ENCODE peak calls at places on chromosomes 13 and 19, in four cellular contexts. T, K, G and V are unnamed samples.

GRCh38 chr19:3136684-3137055 is 837 bp downstream of the GNA15 start:
- DNase-seq in K (no peak), G (no peak), T (no peak), V (no peak)

GRCh38 chr13:53783466-53783865 is 754.9 kb downstream of the OLFM4 start:
- DNase-seq in K (no peak), G (no peak), T (no peak), V (no peak)

GRCh38 chr19:7917292-7918061 is 2.7 kb upstream of the SNAPC2 start:
- DNase-seq in K (no peak), G (no peak), T (no peak), V (peak)

GRCh38 chr13:45393941-45394570 is 24.1 kb downstream of the SLC25A30 start:
- DNase-seq in K (no peak), G (no peak), T (peak), V (peak)

GRCh38 chr13:33280550-33280905 is 5.0 kb downstream of the STARD13 start:
- DNase-seq in G (no peak), K (no peak), T (no peak), V (no peak)

GRCh38 chr13:51270606-51271005 is 48.4 kb downstream of the FAM124A start:
- DNase-seq in K (no peak), T (no peak), G (no peak), V (no peak)

GRCh38 chr19:33578697-33579096 is 43.1 kb upstream of the CHST8 start:
- DNase-seq in T (no peak), K (no peak), G (no peak), V (no peak)

GRCh38 chr19:46659151-46660007 is 1.6 kb downstream of the DACT3 start:
- DNase-seq in G (no peak), T (no peak), K (peak), V (no peak)

GRCh38 chr19:10748924-10749434 is 31.1 kb downstream of the DNM2 start:
- DNase-seq in G (no peak), T (no peak), K (peak), V (peak)

GRCh38 chr19:2477732-2478191 is 1.8 kb downstream of the GADD45B start:
- DNase-seq in G (no peak), T (no peak), K (peak), V (peak)

GRCh38 chr13:101049166-101049850 is 367.0 kb downstream of the NALCN start:
- DNase-seq in G (no peak), K (no peak), T (no peak), V (no peak)

GRCh38 chr19:17755977-17756670 is 4.8 kb downstream of the FCHO1 start:
- DNase-seq in G (no peak), T (peak), K (peak), V (no peak)

GRCh38 chr13:106052200-106052767 is 483.2 kb downstream of the EFNB2 start:
- DNase-seq in G (no peak), K (no peak), T (no peak), V (no peak)

GRCh38 chr19:1266116-1266817 is 2.9 kb upstream of the CIRBP start:
- DNase-seq in T (peak), K (peak), G (no peak), V (peak)

GRCh38 chr19:7500811-7501450 is 12.1 kb upstream of the PEX11G start:
- DNase-seq in G (no peak), K (peak), T (peak), V (no peak)

GRCh38 chr13:74575729-74576125 is 441.5 kb upstream of the KLF12 start:
- DNase-seq in T (peak), G (no peak), K (peak), V (peak)

GRCh38 chr19:51272183-51272817 is 21.4 kb downstream of the SIGLECL1 start:
- DNase-seq in K (no peak), G (no peak), T (no peak), V (no peak)

GRCh38 chr19:55616395-55616875 is 7.9 kb downstream of the ZNF784 start:
- DNase-seq in T (no peak), G (no peak), K (no peak), V (no peak)

GRCh38 chr19:15180451-15181390 is 20.1 kb downstream of the NOTCH3 start:
- DNase-seq in K (peak), T (peak), G (no peak), V (peak)

GRCh38 chr13:24208314-24208713 is 47.8 kb downstream of the SPATA13 start:
- DNase-seq in T (no peak), G (peak), K (no peak), V (no peak)

GRCh38 chr13:43245374-43245964 is 222.1 kb downstream of the DNAJC15 start:
- DNase-seq in G (peak), T (no peak), K (no peak), V (no peak)

GRCh38 chr19:33825556-33825955 is 28.9 kb downstream of the KCTD15 start:
- DNase-seq in K (no peak), T (no peak), G (no peak), V (no peak)

GRCh38 chr19:2569596-2570465 is 93.9 kb downstream of the GADD45B start:
- DNase-seq in T (no peak), K (no peak), G (no peak), V (peak)